ENCODE peak calls at places on chromosomes 2 and 18, in seven cellular contexts. G is OCI-LY7, E is neural progenitor cell, W is PC-3, L is SK-N-SH, A is hepatocyte, H is HCT116. P is an unnamed sample.

GRCh38 chr2:12120281-12121150 is 374.1 kb downstream of the LPIN1 start:
- DNase-seq in G (no peak), E (no peak), W (peak; percentile 84), L (no peak), A (no peak), H (no peak), P (no peak)

GRCh38 chr18:11767935-11768334 is 78.9 kb downstream of the GNAL start:
- DNase-seq in G (no peak), E (no peak), W (peak; percentile 91), L (no peak), A (no peak), H (no peak), P (no peak)

GRCh38 chr18:29154196-29154757 is 977.3 kb upstream of the CDH2 start:
- DNase-seq in G (no peak), E (no peak), W (no peak), L (no peak), A (no peak), H (no peak), P (no peak)

GRCh38 chr2:45938649-45939511 is 287.4 kb downstream of the PRKCE start:
- DNase-seq in G (no peak), E (peak; percentile 32), W (peak; percentile 99), L (no peak), A (peak; percentile 91), H (peak; percentile 92), P (peak; percentile 31)

GRCh38 chr2:38615237-38615636 is 12.5 kb upstream of the HNRNPLL start:
- DNase-seq in G (no peak), E (no peak), W (peak; percentile 31), L (no peak), A (no peak), H (no peak), P (no peak)

GRCh38 chr2:142716463-142717242 is 160.8 kb upstream of the KYNU start:
- DNase-seq in G (no peak), E (peak; percentile 73), W (no peak), L (no peak), A (no peak), H (no peak), P (peak; percentile 74)

GRCh38 chr2:207698303-207698702 is 13.1 kb upstream of the CCNYL1 start:
- DNase-seq in G (no peak), E (no peak), W (no peak), L (no peak), A (no peak), H (no peak), P (no peak)

GRCh38 chr2:32688511-32688910 is 60.7 kb downstream of the TTC27 start:
- DNase-seq in G (no peak), E (no peak), W (peak; percentile 25), L (no peak), A (no peak), H (no peak), P (no peak)

GRCh38 chr2:53530126-53530525 is 237.5 kb upstream of the CHAC2 start:
- DNase-seq in G (no peak), E (no peak), W (no peak), L (no peak), A (no peak), H (no peak), P (no peak)

GRCh38 chr2:238668426-238668825 is 179.5 kb upstream of the TWIST2 start:
- DNase-seq in G (no peak), E (no peak), W (no peak), L (no peak), A (no peak), H (no peak), P (no peak)

GRCh38 chr2:219543596-219544358 is at the start of the genes CHPF and TMEM198:
- DNase-seq in G (peak; percentile 99), E (peak; percentile 100), W (peak; percentile 98), L (peak; percentile 100), A (peak; percentile 100), H (peak; percentile 97), P (peak; percentile 99)

GRCh38 chr18:75638597-75639467 is 211.3 kb upstream of the SMIM21 start:
- DNase-seq in G (no peak), E (peak; percentile 65), W (no peak), L (no peak), A (peak; percentile 40), H (no peak), P (peak; percentile 49)

GRCh38 chr2:160269365-160269764 is 69.3 kb upstream of the ITGB6 start:
- DNase-seq in G (no peak), E (no peak), W (no peak), L (no peak), A (no peak), H (no peak), P (no peak)

GRCh38 chr18:35267161-35267651 is 22.8 kb downstream of the ZSCAN30 start:
- DNase-seq in G (no peak), E (peak; percentile 4), W (no peak), L (peak; percentile 92), A (no peak), H (no peak), P (peak; percentile 89)

GRCh38 chr2:73897934-73898333 is 5.1 kb downstream of the ACTG2 start:
- DNase-seq in G (no peak), E (no peak), W (no peak), L (no peak), A (no peak), H (no peak), P (no peak)

GRCh38 chr18:45626330-45627203 is 11.3 kb downstream of the SLC14A2 start:
- DNase-seq in G (no peak), E (peak; percentile 90), W (peak; percentile 62), L (no peak), A (peak; percentile 39), H (no peak), P (peak; percentile 78)

GRCh38 chr18:53947092-53947640 is 277.3 kb downstream of the MBD2 start:
- DNase-seq in G (no peak), E (no peak), W (peak; percentile 86), L (no peak), A (peak; percentile 14), H (no peak), P (no peak)

GRCh38 chr2:23330214-23330613 is 54.8 kb upstream of the KLHL29 start:
- DNase-seq in G (no peak), E (peak; percentile 85), W (peak; percentile 7), L (no peak), A (peak; percentile 23), H (no peak), P (peak; percentile 86)

GRCh38 chr2:142582317-142582716 is 295.1 kb upstream of the KYNU start:
- DNase-seq in G (no peak), E (no peak), W (no peak), L (no peak), A (no peak), H (no peak), P (peak; percentile 14)

GRCh38 chr18:58712930-58713329 is 41.7 kb downstream of the MALT1 start:
- DNase-seq in G (no peak), E (no peak), W (no peak), L (no peak), A (no peak), H (no peak), P (no peak)

GRCh38 chr2:222176890-222177289 is 121.9 kb downstream of the PAX3 start:
- DNase-seq in G (no peak), E (peak; percentile 84), W (no peak), L (no peak), A (no peak), H (no peak), P (peak; percentile 18)

DNA sequence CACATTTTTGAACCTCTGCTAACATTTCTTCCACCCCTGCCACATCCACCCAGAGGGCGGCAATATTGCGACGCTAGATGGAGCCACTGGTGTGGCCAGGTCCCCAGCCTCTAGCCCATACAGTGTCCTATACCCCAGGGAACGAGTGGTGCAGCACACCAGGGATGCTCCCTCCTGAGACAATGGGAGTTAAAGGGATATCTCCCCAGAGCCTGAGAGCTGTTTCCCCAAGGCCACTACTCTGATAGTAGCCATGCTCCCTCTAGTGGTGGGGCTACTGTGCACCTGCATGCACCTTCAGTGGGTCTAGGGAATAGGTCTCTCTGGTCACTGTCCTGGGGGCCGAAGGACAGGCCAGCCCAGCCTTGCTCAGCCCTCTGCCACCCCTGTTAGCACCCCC is 336.4 kb upstream of the FSHR start:
- DNase-seq in G (peak; percentile 29), E (peak; percentile 71), W (peak; percentile 22), L (no peak), A (peak; percentile 67), H (no peak), P (peak; percentile 91)
- TF ChIP-seq EZH2phosphoT487 in G (no peak), E (no peak), W (no peak), L (no peak), A (no peak), H (no peak), P (no peak)

GRCh38 chr2:155815851-155816250 is 516.7 kb downstream of the NR4A2 start:
- DNase-seq in G (peak; percentile 29), E (peak; percentile 55), W (peak; percentile 63), L (peak; percentile 8), A (peak; percentile 55), H (peak; percentile 23), P (peak; percentile 75)
- TF ChIP-seq CTCF in G (peak; percentile 72), E (peak; percentile 56), W (peak; percentile 62), L (peak; percentile 48), A (peak; percentile 24), H (peak; percentile 61), P (peak; percentile 88)

GRCh38 chr2:138537170-138537915 is 35.8 kb downstream of the SPOPL start:
- DNase-seq in G (no peak), E (no peak), W (no peak), L (no peak), A (no peak), H (no peak), P (no peak)

GRCh38 chr2:138531913-138532312 is 30.3 kb downstream of the SPOPL start:
- DNase-seq in G (no peak), E (peak; percentile 21), W (no peak), L (peak; percentile 6), A (peak; percentile 44), H (no peak), P (peak; percentile 51)

GRCh38 chr2:138534791-138535190 is 33.2 kb downstream of the SPOPL start:
- DNase-seq in G (no peak), E (no peak), W (no peak), L (no peak), A (no peak), H (no peak), P (no peak)

GRCh38 chr2:138536302-138536701 is 34.7 kb downstream of the SPOPL start:
- DNase-seq in G (no peak), E (peak; percentile 27), W (no peak), L (no peak), A (no peak), H (no peak), P (peak; percentile 60)

DNA sequence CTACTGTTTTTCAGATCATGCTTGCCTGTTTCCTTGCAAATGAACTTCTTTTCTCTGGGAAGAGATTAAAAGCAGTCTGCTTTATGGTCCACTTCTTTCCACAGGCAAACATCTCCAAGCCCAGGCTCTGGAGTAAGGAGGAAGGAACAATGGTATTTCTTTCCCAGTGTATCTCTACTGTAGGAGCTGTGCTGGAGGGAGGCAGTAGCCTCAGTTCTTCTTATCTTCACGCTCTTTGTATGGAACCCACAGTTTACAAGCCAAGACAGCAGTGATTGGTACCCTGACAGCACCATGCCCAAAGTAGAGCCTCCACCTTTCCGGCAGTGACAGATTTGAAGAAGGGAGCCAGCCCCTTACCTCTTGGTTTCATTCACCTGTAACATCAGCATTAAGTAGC is 35.2 kb downstream of the SPOPL start:
- DNase-seq in G (no peak), E (no peak), W (no peak), L (no peak), A (no peak), H (no peak), P (no peak)
- H3K4me2 ChIP-seq in G (no peak overlapping the region), E (no peak overlapping the region), W (no peak overlapping the region), L (no peak overlapping the region), A (no peak overlapping the region), H (no peak overlapping the region), P (peak overlapping the region; percentile 48)

DNA sequence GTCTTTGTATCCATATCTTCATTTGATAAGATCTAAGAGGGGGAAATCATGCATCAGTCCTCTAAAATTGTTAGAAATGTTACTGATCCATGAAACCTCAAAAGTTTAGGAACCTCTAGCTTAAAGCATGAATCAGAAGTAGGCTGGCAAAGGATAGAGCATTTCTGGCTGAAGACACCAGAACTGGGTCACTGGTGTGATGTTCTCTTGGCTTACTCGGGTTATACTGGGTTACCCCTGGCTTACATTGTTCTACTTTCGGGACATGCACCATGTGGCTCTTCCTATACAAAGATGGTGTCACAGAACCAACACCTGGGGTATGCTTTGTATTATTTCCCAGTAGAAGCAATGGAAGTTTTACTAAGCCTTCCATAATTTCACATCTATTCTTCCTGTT is 83.2 kb upstream of the TNP1 start:
- DNase-seq in G (no peak), E (no peak), W (no peak), L (no peak), A (no peak), H (no peak), P (no peak)
- TF ChIP-seq EZH2phosphoT487 in G (no peak), E (no peak), W (no peak), L (no peak), A (no peak), H (no peak), P (no peak)